ENCODE peak calls at places on chromosomes 16 and 17, in four cellular contexts. One of them, this sample, is unnamed.
A peak's percentile ranks its signal among the peaks of the same experiment; 100 is the strongest.

GRCh38 chr17:75652934-75653549 is 13.9 kb downstream of the RECQL5 start:
- DNase-seq in BE2C: peak; percentile 66
- DNase-seq in mucosa of descending colon: peak; percentile 27
- DNase-seq in adrenal gland: no peak
- DNase-seq in this sample: peak; percentile 13

GRCh38 chr17:79956853-79957252 is 78.8 kb downstream of the TBC1D16 start:
- DNase-seq in adrenal gland: peak; percentile 2
- DNase-seq in BE2C: no peak
- DNase-seq in mucosa of descending colon: no peak
- DNase-seq in this sample: no peak

GRCh38 chr17:50765454-50766221 is 1.7 kb downstream of the ANKRD40CL start:
- DNase-seq in BE2C: no peak
- DNase-seq in adrenal gland: no peak
- DNase-seq in mucosa of descending colon: peak; percentile 80
- DNase-seq in this sample: no peak

GRCh38 chr17:78781339-78782304 is at the start of gene CYTH1:
- DNase-seq in BE2C: peak; percentile 61
- DNase-seq in mucosa of descending colon: peak; percentile 82
- DNase-seq in adrenal gland: peak; percentile 69
- DNase-seq in this sample: peak; percentile 31

GRCh38 chr16:72921620-72922019 is 126.3 kb downstream of the ZFHX3 start:
- DNase-seq in BE2C: peak; percentile 97
- DNase-seq in mucosa of descending colon: no peak
- DNase-seq in adrenal gland: peak; percentile 81
- DNase-seq in this sample: no peak

GRCh38 chr16:75376475-75376907 is 56.8 kb downstream of the CFDP1 start:
- DNase-seq in mucosa of descending colon: no peak
- DNase-seq in BE2C: no peak
- DNase-seq in adrenal gland: no peak
- DNase-seq in this sample: no peak

GRCh38 chr17:1533649-1534325 is 17.4 kb upstream of the INPP5K start:
- DNase-seq in mucosa of descending colon: no peak
- DNase-seq in BE2C: no peak
- DNase-seq in adrenal gland: no peak
- DNase-seq in this sample: no peak

GRCh38 chr16:83701494-83701893 is 106.3 kb upstream of the HSBP1 start:
- DNase-seq in adrenal gland: peak; percentile 46
- DNase-seq in BE2C: no peak
- DNase-seq in mucosa of descending colon: no peak
- DNase-seq in this sample: no peak

GRCh38 chr16:11089504-11090124 is 145.2 kb downstream of the CLEC16A start:
- DNase-seq in BE2C: no peak
- DNase-seq in mucosa of descending colon: peak; percentile 76
- DNase-seq in adrenal gland: no peak
- DNase-seq in this sample: no peak

GRCh38 chr17:28518578-28518977 is 12.4 kb downstream of the FOXN1 start:
- DNase-seq in mucosa of descending colon: peak; percentile 17
- DNase-seq in adrenal gland: no peak
- DNase-seq in BE2C: no peak
- DNase-seq in this sample: no peak

GRCh38 chr16:982152-983043 is 828 bp downstream of the SOX8 start:
- DNase-seq in adrenal gland: peak; percentile 9
- DNase-seq in BE2C: no peak
- DNase-seq in mucosa of descending colon: no peak
- DNase-seq in this sample: no peak

GRCh38 chr17:63567229-63567628 is 17.0 kb downstream of the DCAF7 start:
- DNase-seq in BE2C: no peak
- DNase-seq in mucosa of descending colon: no peak
- DNase-seq in adrenal gland: no peak
- DNase-seq in this sample: no peak

GRCh38 chr17:65102788-65103187 is 34.4 kb upstream of the RGS9 start:
- DNase-seq in mucosa of descending colon: no peak
- DNase-seq in BE2C: no peak
- DNase-seq in adrenal gland: no peak
- DNase-seq in this sample: no peak

GRCh38 chr16:88856122-88856827 is 472 bp downstream of the GALNS start:
- DNase-seq in BE2C: no peak
- DNase-seq in adrenal gland: no peak
- DNase-seq in mucosa of descending colon: peak; percentile 71
- DNase-seq in this sample: peak; percentile 9

GRCh38 chr17:75812096-75813001 is 27.7 kb downstream of the UNK start:
- DNase-seq in mucosa of descending colon: peak; percentile 45
- DNase-seq in BE2C: no peak
- DNase-seq in adrenal gland: no peak
- DNase-seq in this sample: no peak

GRCh38 chr16:77306050-77306616 is 106.9 kb downstream of the SYCE1L start:
- DNase-seq in BE2C: no peak
- DNase-seq in mucosa of descending colon: no peak
- DNase-seq in adrenal gland: no peak
- DNase-seq in this sample: no peak

GRCh38 chr17:74987909-74988711 is 678 bp downstream of the CDR2L start:
- DNase-seq in mucosa of descending colon: peak; percentile 83
- DNase-seq in BE2C: peak; percentile 76
- DNase-seq in adrenal gland: peak; percentile 80
- DNase-seq in this sample: no peak

GRCh38 chr16:70746040-70746707 is 54.8 kb downstream of the VAC14 start:
- DNase-seq in mucosa of descending colon: peak; percentile 79
- DNase-seq in adrenal gland: peak; percentile 89
- DNase-seq in BE2C: no peak
- DNase-seq in this sample: no peak

GRCh38 chr17:80889231-80889896 is 102.3 kb upstream of the CHMP6 start:
- DNase-seq in BE2C: no peak
- DNase-seq in adrenal gland: no peak
- DNase-seq in mucosa of descending colon: peak; percentile 33
- DNase-seq in this sample: no peak

GRCh38 chr17:50604470-50604869 is 30.2 kb upstream of the ABCC3 start:
- DNase-seq in mucosa of descending colon: no peak
- DNase-seq in BE2C: peak; percentile 95
- DNase-seq in adrenal gland: peak; percentile 42
- DNase-seq in this sample: no peak

GRCh38 chr16:55021595-55022475 is 91.2 kb downstream of the IRX5 start:
- DNase-seq in adrenal gland: no peak
- DNase-seq in mucosa of descending colon: no peak
- DNase-seq in BE2C: peak; percentile 71
- DNase-seq in this sample: no peak

GRCh38 chr16:18969050-18969854 is 14.5 kb upstream of the TMC7 start:
- DNase-seq in adrenal gland: peak; percentile 83
- DNase-seq in BE2C: peak; percentile 90
- DNase-seq in mucosa of descending colon: peak; percentile 83
- DNase-seq in this sample: peak; percentile 76

GRCh38 chr17:44607836-44608690 is 48.2 kb upstream of the MEIOC start:
- DNase-seq in mucosa of descending colon: no peak
- DNase-seq in BE2C: peak; percentile 41
- DNase-seq in adrenal gland: no peak
- DNase-seq in this sample: no peak

GRCh38 chr17:17889922-17890321 is 53.1 kb upstream of the SREBF1 start:
- DNase-seq in BE2C: no peak
- DNase-seq in adrenal gland: no peak
- DNase-seq in mucosa of descending colon: no peak
- DNase-seq in this sample: no peak

GRCh38 chr17:17888371-17888770 is 51.6 kb upstream of the SREBF1 start:
- DNase-seq in mucosa of descending colon: no peak
- DNase-seq in adrenal gland: no peak
- DNase-seq in BE2C: peak; percentile 83
- DNase-seq in this sample: no peak

GRCh38 chr17:17887752-17888304 is 51.0 kb upstream of the SREBF1 start:
- DNase-seq in BE2C: no peak
- DNase-seq in mucosa of descending colon: no peak
- DNase-seq in adrenal gland: no peak
- DNase-seq in this sample: no peak

GRCh38 chr17:17886747-17887146 is 50.0 kb upstream of the SREBF1 start:
- DNase-seq in BE2C: no peak
- DNase-seq in mucosa of descending colon: no peak
- DNase-seq in adrenal gland: no peak
- DNase-seq in this sample: no peak

GRCh38 chr17:17888821-17889220 is 52.0 kb upstream of the SREBF1 start:
- DNase-seq in adrenal gland: no peak
- DNase-seq in mucosa of descending colon: no peak
- DNase-seq in BE2C: peak; percentile 47
- DNase-seq in this sample: no peak
- TF ChIP-seq CTCF in adrenal gland: no peak
- TF ChIP-seq CTCF in mucosa of descending colon: no peak
- TF ChIP-seq CTCF in BE2C: peak; percentile 52
- TF ChIP-seq CTCF in this sample: no peak

GRCh38 chr16:49530396-49530795 is 156.8 kb downstream of the C16orf78 start:
- DNase-seq in mucosa of descending colon: no peak
- DNase-seq in adrenal gland: no peak
- DNase-seq in BE2C: no peak
- DNase-seq in this sample: no peak

GRCh38 chr16:49528564-49529150 is 155.1 kb downstream of the C16orf78 start:
- DNase-seq in BE2C: no peak
- DNase-seq in mucosa of descending colon: no peak
- DNase-seq in adrenal gland: no peak
- DNase-seq in this sample: no peak

GRCh38 chr16:49528035-49528434 is 154.4 kb downstream of the C16orf78 start:
- DNase-seq in adrenal gland: peak; percentile 22
- DNase-seq in BE2C: peak; percentile 84
- DNase-seq in mucosa of descending colon: no peak
- DNase-seq in this sample: no peak

GRCh38 chr16:49531425-49531824 is 157.8 kb downstream of the C16orf78 start:
- DNase-seq in adrenal gland: no peak
- DNase-seq in mucosa of descending colon: no peak
- DNase-seq in BE2C: no peak
- DNase-seq in this sample: no peak

DNA sequence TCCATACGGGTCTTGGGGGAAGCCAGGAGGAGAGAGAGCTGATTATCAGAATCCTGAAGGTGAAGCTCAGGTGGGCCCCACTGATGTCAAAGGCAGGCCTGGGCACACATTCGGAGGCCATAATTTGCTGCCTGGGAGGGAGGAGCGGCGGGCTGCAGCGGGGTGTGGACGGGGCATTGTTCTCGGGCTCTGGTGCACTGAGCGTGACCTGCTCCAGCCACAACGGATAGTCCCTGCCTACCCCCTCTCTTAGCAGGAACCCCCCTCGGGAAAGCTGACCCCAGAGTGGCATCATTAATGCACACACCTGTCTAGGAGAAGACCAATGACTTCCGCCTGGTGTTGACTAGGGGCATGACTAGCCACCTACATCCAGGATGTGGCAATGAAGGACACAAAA is 156.0 kb downstream of the C16orf78 start:
- DNase-seq in mucosa of descending colon: no peak
- DNase-seq in BE2C: no peak
- DNase-seq in adrenal gland: no peak
- DNase-seq in this sample: no peak
- TF ChIP-seq CTCF in mucosa of descending colon: no peak
- TF ChIP-seq CTCF in BE2C: no peak
- TF ChIP-seq CTCF in adrenal gland: no peak
- TF ChIP-seq CTCF in this sample: no peak

DNA sequence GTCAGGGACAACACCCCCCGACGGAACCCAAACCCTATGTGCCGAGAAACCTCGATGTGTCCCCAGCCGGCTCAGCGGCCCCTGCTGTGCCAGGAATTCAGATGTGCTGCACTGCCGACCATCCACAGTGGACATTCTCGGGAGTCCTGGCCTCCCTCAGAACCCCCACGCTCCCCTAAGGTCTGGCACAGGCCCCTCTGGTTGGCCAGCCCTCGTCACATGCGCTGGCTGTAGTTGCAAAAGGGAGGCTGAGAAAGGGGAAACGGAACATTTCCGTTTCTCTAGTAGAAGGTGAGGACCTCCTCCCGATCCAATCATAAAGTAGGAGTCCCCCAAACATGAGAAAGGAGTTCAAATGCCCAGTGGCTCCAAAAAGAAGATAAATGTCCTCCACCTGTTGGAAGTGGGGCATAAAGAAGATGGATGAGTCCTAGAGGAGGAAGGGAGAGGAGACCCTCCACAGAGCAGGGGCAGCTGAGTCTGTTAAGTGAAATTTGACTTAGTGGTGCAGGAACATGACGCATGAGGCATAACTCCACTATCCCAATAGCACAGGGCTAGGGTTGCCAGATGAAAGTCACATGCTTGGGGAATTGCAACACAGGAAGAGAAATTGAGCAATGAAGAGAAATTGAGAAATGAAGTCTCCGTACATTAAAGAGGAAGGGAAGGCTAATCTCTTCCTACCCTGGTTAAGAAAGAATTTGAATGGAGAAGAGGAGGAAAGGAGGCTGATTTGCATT is 49.3 kb upstream of the WSB1 start:
- DNase-seq in mucosa of descending colon: peak; percentile 70
- DNase-seq in BE2C: no peak
- DNase-seq in adrenal gland: peak; percentile 74
- DNase-seq in this sample: no peak
- TF ChIP-seq CTCF in mucosa of descending colon: no peak
- TF ChIP-seq CTCF in BE2C: no peak
- TF ChIP-seq CTCF in adrenal gland: no peak
- TF ChIP-seq CTCF in this sample: no peak

DNA sequence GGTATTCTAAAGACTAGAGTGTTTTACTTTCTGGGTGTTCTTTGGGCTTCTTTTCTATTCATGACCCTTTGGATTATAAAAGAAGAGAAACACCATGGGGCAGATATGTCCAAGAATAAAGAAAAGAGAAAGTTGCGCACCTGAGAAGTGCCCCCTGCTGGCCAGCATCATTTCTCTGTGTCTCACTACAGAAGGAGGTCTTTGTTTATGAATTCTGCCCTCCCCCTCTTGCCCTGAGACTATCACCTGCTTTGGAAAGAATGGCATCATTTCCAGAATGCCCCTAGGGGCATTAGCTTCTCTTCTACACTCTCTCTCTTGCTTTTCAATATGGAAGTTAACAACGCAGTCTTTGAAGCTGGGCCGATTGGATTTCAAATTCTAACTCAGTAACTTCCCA is 45.0 kb downstream of the CDH13 start:
- DNase-seq in adrenal gland: no peak
- DNase-seq in mucosa of descending colon: no peak
- DNase-seq in BE2C: no peak
- DNase-seq in this sample: peak; percentile 8
- TF ChIP-seq CTCF in adrenal gland: no peak
- TF ChIP-seq CTCF in mucosa of descending colon: peak; percentile 18
- TF ChIP-seq CTCF in BE2C: peak; percentile 9
- TF ChIP-seq CTCF in this sample: peak; percentile 64

DNA sequence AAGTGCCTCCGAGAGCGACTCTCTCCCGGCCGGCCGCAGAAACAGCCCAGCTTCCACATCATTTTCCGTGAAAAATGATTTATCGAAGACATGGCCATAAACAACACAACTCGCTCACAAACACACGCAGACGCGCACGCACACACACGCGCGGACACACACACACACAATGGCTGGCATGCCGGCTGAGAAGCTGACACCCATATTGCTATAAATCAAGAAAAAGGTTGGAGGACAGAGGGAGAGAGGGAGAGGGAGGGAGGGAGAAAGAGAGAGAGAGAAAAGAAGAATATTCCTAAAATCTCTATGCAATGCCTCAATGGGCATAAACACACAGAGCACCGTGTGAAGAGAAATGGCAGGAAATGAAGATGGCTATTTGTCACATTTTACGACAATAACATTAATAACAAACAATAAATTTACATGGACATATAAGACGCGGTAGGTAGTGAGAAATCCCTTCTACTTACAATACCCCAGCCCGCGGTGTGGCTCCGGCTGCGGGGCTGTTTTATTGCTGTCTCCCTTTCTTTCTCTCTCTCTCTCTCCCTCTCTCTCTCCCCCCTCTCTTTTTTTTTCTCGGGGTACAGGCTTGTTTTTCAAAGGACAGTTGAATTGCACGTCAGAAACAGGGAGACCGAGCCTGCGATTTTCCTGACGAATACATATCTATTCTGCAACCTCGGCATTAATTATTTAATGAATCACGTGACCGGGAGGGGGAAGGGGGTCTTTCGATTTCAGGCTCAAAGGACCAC is 9.5 kb downstream of the HOXB4 start:
- DNase-seq in adrenal gland: no peak
- DNase-seq in mucosa of descending colon: no peak
- DNase-seq in BE2C: no peak
- DNase-seq in this sample: no peak
- TF ChIP-seq CTCF in adrenal gland: no peak
- TF ChIP-seq CTCF in mucosa of descending colon: no peak
- TF ChIP-seq CTCF in BE2C: no peak
- TF ChIP-seq CTCF in this sample: no peak

This sample was measured in CD4-positive, alpha-beta T cell.